ENCODE peak calls at places on chromosomes 13 and 19, in eight cellular contexts. K is LoVo; R is MV-4-11; I is aorta; T is lower lobe of right lung; Y is AG20443; S is stimulated activated CD4-positive, alpha-beta T cell treated with anti-CD3 and anti-CD28 coated beads, Interleukin-4, amount 100 ng/mL, for 48 hours; C is keratinocyte. E is an unnamed sample.
A peak's percentile ranks its signal among the peaks of the same experiment; 100 is the strongest.

GRCh38 chr13:112606125-112607001 is 18.4 kb upstream of the TUBGCP3 start:
- DNase-seq in K (peak; percentile 91), R (peak; percentile 78), I (peak; percentile 96), T (peak; percentile 96), Y (peak; percentile 99), S (peak; percentile 87), C (no peak), E (peak; percentile 80)

GRCh38 chr19:47310819-47311218 is 1.2 kb downstream of the C5AR1 start:
- DNase-seq in K (peak; percentile 22), R (peak; percentile 88), I (peak; percentile 74), T (peak; percentile 84), Y (no peak), S (no peak), C (no peak), E (peak; percentile 89)

GRCh38 chr13:33262069-33262487 is 23.5 kb downstream of the STARD13 start:
- DNase-seq in K (peak; percentile 56), R (no peak), I (no peak), T (no peak), Y (no peak), S (no peak), C (peak; percentile 78), E (peak; percentile 57)

GRCh38 chr13:26965976-26966375 is 205.4 kb upstream of the GPR12 start:
- DNase-seq in K (no peak), R (no peak), I (no peak), T (peak; percentile 45), Y (no peak), S (no peak), C (no peak), E (no peak)

GRCh38 chr19:33720691-33721682 is 75.7 kb upstream of the KCTD15 start:
- DNase-seq in K (no peak), R (no peak), I (no peak), T (no peak), Y (no peak), S (no peak), C (no peak), E (no peak)

GRCh38 chr13:107864543-107865460 is 350.5 kb downstream of the LIG4 start:
- DNase-seq in K (peak; percentile 44), R (peak; percentile 16), I (no peak), T (no peak), Y (peak; percentile 29), S (no peak), C (no peak), E (no peak)

GRCh38 chr19:2552859-2553258 is 76.9 kb downstream of the GADD45B start:
- DNase-seq in K (peak; percentile 45), R (peak; percentile 98), I (peak; percentile 47), T (peak; percentile 36), Y (no peak), S (peak; percentile 17), C (no peak), E (no peak)

GRCh38 chr19:18478545-18479311 is 40.8 kb upstream of the ISYNA1 start:
- DNase-seq in K (no peak), R (peak; percentile 99), I (peak; percentile 94), T (peak; percentile 86), Y (peak; percentile 91), S (peak; percentile 55), C (no peak), E (peak; percentile 79)

GRCh38 chr19:42352893-42353259 is 27.4 kb downstream of the MEGF8 start:
- DNase-seq in K (no peak), R (no peak), I (no peak), T (no peak), Y (no peak), S (no peak), C (no peak), E (no peak)

GRCh38 chr19:11236324-11237301 is 2.8 kb upstream of the ANGPTL8 start:
- DNase-seq in K (no peak), R (no peak), I (no peak), T (no peak), Y (no peak), S (no peak), C (no peak), E (no peak)

GRCh38 chr19:49920624-49921363 is 8.2 kb upstream of the ATF5 start:
- DNase-seq in K (no peak), R (no peak), I (peak; percentile 37), T (no peak), Y (no peak), S (no peak), C (no peak), E (no peak)